ENCODE peak calls at places on chromosomes 13 and 19, in seven cellular contexts. M is amniotic epithelial cell, V is NCI-H345, Q is skeletal muscle cell, T is AG10803, H is GM10248, K is T1000. P is an unnamed sample.

GRCh38 chr13:25679154-25679553 is 307.4 kb downstream of the ATP8A2 start:
- DNase-seq in V (no peak), Q (no peak), M (peak), T (no peak), K (no peak), H (no peak), P (no peak)

GRCh38 chr19:4186087-4186993 is 3.9 kb downstream of the ANKRD24 start:
- DNase-seq in M (peak), V (peak), Q (no peak), T (peak), K (peak), H (peak), P (peak)

GRCh38 chr19:33906578-33907335 is 110.1 kb downstream of the KCTD15 start:
- DNase-seq in K (no peak), V (no peak), T (peak), H (no peak), Q (no peak), M (peak), P (peak)

GRCh38 chr19:48396010-48396870 is 2.8 kb downstream of the GRIN2D start:
- DNase-seq in M (no peak), V (no peak), Q (no peak), T (no peak), H (no peak), K (no peak), P (no peak)

GRCh38 chr19:4229179-4229931 is at the start of gene EBI3:
- DNase-seq in Q (peak), M (peak), K (peak), H (peak), T (no peak), V (no peak), P (peak)

GRCh38 chr13:39263531-39263930 is 225.3 kb downstream of the NHLRC3 start:
- DNase-seq in V (no peak), H (no peak), Q (no peak), K (no peak), M (no peak), T (no peak), P (no peak)

GRCh38 chr19:1431759-1432506 is 6.3 kb upstream of the RPS15 start:
- DNase-seq in M (no peak), T (no peak), K (no peak), Q (no peak), V (no peak), H (no peak), P (no peak)

GRCh38 chr13:50198508-50198907 is 183.3 kb downstream of the KCNRG start:
- DNase-seq in M (peak), H (no peak), Q (peak), K (no peak), T (peak), V (no peak), P (no peak)

GRCh38 chr19:13102666-13103584 is at the start of gene LYL1:
- DNase-seq in Q (no peak), K (peak), T (no peak), V (no peak), M (peak), H (peak), P (no peak)

GRCh38 chr13:78680611-78681010 is 21.7 kb upstream of the OBI1 start:
- DNase-seq in K (no peak), V (no peak), T (no peak), M (no peak), Q (no peak), H (no peak), P (no peak)

GRCh38 chr13:36879218-36879938 is 40.7 kb downstream of the SMAD9 start:
- DNase-seq in H (no peak), Q (no peak), M (no peak), K (no peak), T (no peak), V (peak), P (no peak)

GRCh38 chr13:33307820-33308219 is 22.3 kb upstream of the STARD13 start:
- DNase-seq in H (no peak), M (no peak), V (no peak), Q (no peak), T (peak), K (no peak), P (no peak)

GRCh38 chr13:26220575-26220974 is 1.5 kb downstream of the RNF6 start:
- DNase-seq in Q (no peak), K (no peak), V (no peak), T (peak), M (peak), H (no peak), P (peak)

GRCh38 chr13:50345804-50346203 is 330.6 kb downstream of the KCNRG start:
- DNase-seq in T (no peak), K (no peak), H (no peak), Q (no peak), V (no peak), M (no peak), P (no peak)

GRCh38 chr19:2507109-2507508 is 31.2 kb downstream of the GADD45B start:
- DNase-seq in Q (peak), M (peak), T (peak), K (no peak), V (peak), H (no peak), P (peak)